ENCODE peak calls at places on chromosomes 5 and 9, in six cellular contexts. H is CD8-positive, alpha-beta memory T cell; S is GM04504; B is astrocyte; L is activated T-cell treated with anti-CD3 and anti-CD28 coated beads for 24 hours; Z is stimulated activated CD8-positive, alpha-beta memory T cell treated with anti-CD3 and anti-CD28 coated beads, Interleukin-12 subunit alpha, Interleukin-12 subunit beta, amount 100 ng/mL, for 1 hour. M is an unnamed sample.

GRCh38 chr9:124290053-124290581 is 32.4 kb downstream of the NEK6 start:
- DNase-seq in Z (no peak), B (no peak), L (no peak), S (no peak), H (no peak), M (no peak)

GRCh38 chr9:33273972-33274328 is 9.1 kb downstream of the CHMP5 start:
- DNase-seq in Z (no peak), H (no peak), L (no peak), S (no peak), B (peak), M (no peak)

GRCh38 chr9:117343416-117343815 is 71.4 kb downstream of the ASTN2 start:
- DNase-seq in H (no peak), Z (no peak), S (no peak), B (peak), L (no peak), M (no peak)

GRCh38 chr9:11708899-11709298 is 984.3 kb upstream of the TYRP1 start:
- DNase-seq in L (no peak), S (no peak), B (no peak), H (no peak), Z (no peak), M (no peak)

GRCh38 chr5:179263391-179264052 is 81.7 kb downstream of the ADAMTS2 start:
- DNase-seq in L (no peak), Z (no peak), H (no peak), S (no peak), B (no peak), M (peak)

GRCh38 chr5:37495210-37495609 is 116.1 kb downstream of the WDR70 start:
- DNase-seq in Z (no peak), L (no peak), H (no peak), B (peak), S (no peak), M (no peak)

GRCh38 chr5:73897886-73898285 is 271.9 kb downstream of the ARHGEF28 start:
- DNase-seq in L (no peak), B (no peak), Z (no peak), S (no peak), H (no peak), M (no peak)

GRCh38 chr5:56003179-56003578 is 8.4 kb upstream of the IL6ST start:
- DNase-seq in Z (no peak), L (no peak), B (peak), S (no peak), H (no peak), M (no peak)

GRCh38 chr9:117697046-117697445 is 7.2 kb upstream of the TLR4 start:
- DNase-seq in S (no peak), L (no peak), B (no peak), Z (no peak), H (no peak), M (no peak)

GRCh38 chr5:76643371-76643770 is 20.2 kb upstream of the F2RL2 start:
- DNase-seq in B (no peak), H (no peak), S (no peak), L (no peak), Z (no peak), M (no peak)

M was measured in posterior cingulate gyrus.